ENCODE peak calls at places on chromosomes 12 and 14, in seven cellular contexts. One of them, this sample, is unnamed.

GRCh38 chr12:39287409-39287808 is 155.5 kb downstream of the KIF21A start:
- DNase-seq in brain microvascular endothelial cell: no peak
- DNase-seq in coronary artery: no peak
- DNase-seq in amniotic stem cell: no peak
- DNase-seq in M059J: no peak
- DNase-seq in hippocampal formation: no peak
- DNase-seq in AG08395: no peak
- DNase-seq in this sample: no peak

GRCh38 chr12:6376079-6376941 is 947 bp upstream of the SCNN1A start:
- DNase-seq in coronary artery: no peak
- DNase-seq in amniotic stem cell: no peak
- DNase-seq in AG08395: peak
- DNase-seq in M059J: peak
- DNase-seq in hippocampal formation: no peak
- DNase-seq in brain microvascular endothelial cell: peak
- DNase-seq in this sample: peak

GRCh38 chr14:83253870-83254269 is 1720.2 kb upstream of the SEL1L start:
- DNase-seq in M059J: no peak
- DNase-seq in brain microvascular endothelial cell: no peak
- DNase-seq in amniotic stem cell: no peak
- DNase-seq in hippocampal formation: no peak
- DNase-seq in coronary artery: no peak
- DNase-seq in AG08395: no peak
- DNase-seq in this sample: no peak

GRCh38 chr12:54649825-54650224 is 1.7 kb upstream of the DCD start:
- DNase-seq in coronary artery: no peak
- DNase-seq in hippocampal formation: no peak
- DNase-seq in amniotic stem cell: no peak
- DNase-seq in AG08395: no peak
- DNase-seq in brain microvascular endothelial cell: no peak
- DNase-seq in M059J: no peak
- DNase-seq in this sample: no peak

GRCh38 chr12:54439521-54440255 is 20.6 kb upstream of the ITGA5 start:
- DNase-seq in hippocampal formation: peak
- DNase-seq in coronary artery: peak
- DNase-seq in AG08395: peak
- DNase-seq in amniotic stem cell: peak
- DNase-seq in M059J: peak
- DNase-seq in brain microvascular endothelial cell: no peak
- DNase-seq in this sample: peak

GRCh38 chr12:12764824-12765223 is 20.6 kb upstream of the APOLD1 start:
- DNase-seq in M059J: no peak
- DNase-seq in AG08395: no peak
- DNase-seq in brain microvascular endothelial cell: no peak
- DNase-seq in hippocampal formation: no peak
- DNase-seq in coronary artery: no peak
- DNase-seq in amniotic stem cell: no peak
- DNase-seq in this sample: no peak

GRCh38 chr14:95620659-95621059 is 65.6 kb upstream of the TCL1B start:
- DNase-seq in amniotic stem cell: no peak
- DNase-seq in M059J: no peak
- DNase-seq in brain microvascular endothelial cell: no peak
- DNase-seq in hippocampal formation: no peak
- DNase-seq in AG08395: no peak
- DNase-seq in coronary artery: no peak
- DNase-seq in this sample: no peak

GRCh38 chr14:89351364-89351957 is 65.6 kb downstream of the FOXN3 start:
- DNase-seq in coronary artery: no peak
- DNase-seq in AG08395: no peak
- DNase-seq in amniotic stem cell: no peak
- DNase-seq in brain microvascular endothelial cell: no peak
- DNase-seq in hippocampal formation: no peak
- DNase-seq in M059J: peak
- DNase-seq in this sample: peak

GRCh38 chr12:27511031-27511722 is 12.8 kb upstream of the PPFIBP1 start:
- DNase-seq in AG08395: peak
- DNase-seq in coronary artery: no peak
- DNase-seq in hippocampal formation: peak
- DNase-seq in M059J: no peak
- DNase-seq in brain microvascular endothelial cell: no peak
- DNase-seq in amniotic stem cell: no peak
- DNase-seq in this sample: peak

GRCh38 chr14:105154476-105154871 is 14.1 kb downstream of the JAG2 start:
- DNase-seq in amniotic stem cell: no peak
- DNase-seq in hippocampal formation: no peak
- DNase-seq in coronary artery: no peak
- DNase-seq in AG08395: no peak
- DNase-seq in brain microvascular endothelial cell: no peak
- DNase-seq in M059J: no peak
- DNase-seq in this sample: no peak

GRCh38 chr12:52949413-52950331 is 754 bp downstream of the KRT18 start:
- DNase-seq in brain microvascular endothelial cell: peak
- DNase-seq in M059J: peak
- DNase-seq in amniotic stem cell: no peak
- DNase-seq in AG08395: no peak
- DNase-seq in hippocampal formation: no peak
- DNase-seq in coronary artery: no peak
- DNase-seq in this sample: peak

GRCh38 chr14:21734457-21735074 is 60.9 kb upstream of the OR4E1 start:
- DNase-seq in amniotic stem cell: no peak
- DNase-seq in M059J: peak
- DNase-seq in brain microvascular endothelial cell: peak
- DNase-seq in AG08395: no peak
- DNase-seq in hippocampal formation: peak
- DNase-seq in coronary artery: no peak
- DNase-seq in this sample: peak

GRCh38 chr12:46214668-46215429 is 54.0 kb downstream of the SLC38A1 start:
- DNase-seq in AG08395: no peak
- DNase-seq in coronary artery: no peak
- DNase-seq in M059J: peak
- DNase-seq in amniotic stem cell: no peak
- DNase-seq in brain microvascular endothelial cell: no peak
- DNase-seq in hippocampal formation: no peak
- DNase-seq in this sample: no peak